ENCODE peak calls at places on chromosomes 7 and 10, in ten cellular contexts. V is thoracic aorta, C is SK-N-SH, S is dorsolateral prefrontal cortex, K is neural progenitor cell, Q is PC-9, G is endothelial cell of umbilical vein, X is heart right ventricle, R is nephron progenitor cell, P is transverse colon. N is an unnamed sample.

GRCh38 chr10:34049887-34050286 is 715.4 kb upstream of the NRP1 start:
- DNase-seq in R (no peak), X (no peak), Q (no peak), S (no peak), V (no peak), K (no peak), C (no peak), P (no peak), G (no peak), N (peak)

GRCh38 chr10:61301560-61301959 is 151.6 kb downstream of the TMEM26 start:
- DNase-seq in R (no peak), S (no peak), C (peak), X (no peak), Q (no peak), V (no peak), P (no peak), K (no peak), G (no peak), N (no peak)

GRCh38 chr10:101560293-101561067 is 27.6 kb downstream of the POLL start:
- DNase-seq in R (no peak), K (no peak), G (no peak), P (no peak), V (no peak), X (no peak), C (no peak), Q (no peak), S (no peak), N (no peak)

GRCh38 chr10:35598379-35598778 is 6.8 kb upstream of the GJD4 start:
- DNase-seq in G (peak), P (no peak), C (peak), S (no peak), R (no peak), V (no peak), X (no peak), K (no peak), Q (no peak), N (no peak)

GRCh38 chr10:34176351-34176750 is 638.7 kb downstream of the PARD3 start:
- DNase-seq in G (no peak), K (no peak), C (no peak), X (no peak), P (no peak), V (no peak), S (no peak), Q (no peak), R (no peak), N (no peak)

GRCh38 chr7:151634643-151635042 is 114.9 kb upstream of the RHEB start:
- DNase-seq in X (no peak), K (no peak), G (no peak), P (no peak), Q (no peak), S (no peak), V (no peak), C (no peak), R (no peak), N (no peak)

GRCh38 chr7:45443263-45443662 is 130.9 kb upstream of the ADCY1 start:
- DNase-seq in V (no peak), K (no peak), S (no peak), C (no peak), G (no peak), X (no peak), P (no peak), R (no peak), Q (no peak), N (no peak)

GRCh38 chr10:89670926-89671325 is 25.9 kb upstream of the PANK1 start:
- DNase-seq in R (no peak), Q (no peak), X (no peak), S (no peak), P (no peak), K (no peak), G (no peak), V (no peak), C (no peak), N (no peak)

GRCh38 chr10:20616056-20616671 is 280.9 kb downstream of the NEBL start:
- DNase-seq in C (no peak), V (no peak), G (no peak), K (no peak), X (no peak), P (no peak), R (no peak), S (no peak), Q (no peak), N (no peak)

GRCh38 chr7:151697515-151697895 is 177.8 kb upstream of the RHEB start:
- DNase-seq in P (no peak), X (no peak), G (no peak), Q (no peak), V (no peak), S (no peak), K (no peak), C (no peak), R (no peak), N (no peak)

GRCh38 chr10:115951242-115951641 is 321.8 kb downstream of the GFRA1 start:
- DNase-seq in V (no peak), S (no peak), C (no peak), K (no peak), X (no peak), G (peak), Q (no peak), R (no peak), P (no peak), N (no peak)

GRCh38 chr10:93757136-93757535 is 600 bp upstream of the LGI1 start:
- DNase-seq in P (no peak), S (no peak), R (peak), G (no peak), X (no peak), Q (no peak), V (no peak), C (no peak), K (peak), N (no peak)

GRCh38 chr7:98982686-98983085 is 104.4 kb downstream of the TRRAP start:
- DNase-seq in P (no peak), V (no peak), S (no peak), K (no peak), C (no peak), R (no peak), X (no peak), Q (no peak), G (no peak), N (no peak)

GRCh38 chr10:104393387-104393786 is 39.8 kb downstream of the CFAP58 start:
- DNase-seq in X (no peak), G (no peak), V (no peak), R (no peak), S (no peak), C (no peak), K (no peak), Q (no peak), P (no peak), N (no peak)

GRCh38 chr10:51422311-51423120 is 276.9 kb downstream of the CSTF2T start:
- DNase-seq in S (peak), P (peak), V (no peak), Q (no peak), X (peak), K (peak), C (peak), G (peak), R (peak), N (no peak)

GRCh38 chr10:14781763-14782162 is 7.1 kb upstream of the FAM107B start:
- DNase-seq in R (no peak), G (peak), S (no peak), X (no peak), K (peak), V (no peak), Q (no peak), P (no peak), C (no peak), N (no peak)

GRCh38 chr7:149785983-149786382 is 12.6 kb upstream of the ZNF467 start:
- DNase-seq in C (no peak), P (no peak), Q (no peak), K (no peak), R (no peak), V (no peak), S (no peak), G (no peak), X (peak), N (no peak)

GRCh38 chr10:34866848-34867247 is 51.8 kb upstream of the PARD3 start:
- DNase-seq in K (peak), Q (no peak), G (no peak), S (no peak), R (no peak), C (no peak), X (no peak), V (no peak), P (peak), N (no peak)

GRCh38 chr7:140239653-140239935 is 62.8 kb upstream of the KDM7A start:
- DNase-seq in V (no peak), Q (no peak), X (no peak), S (no peak), G (no peak), P (peak), K (no peak), C (no peak), R (no peak), N (no peak)
- TF ChIP-seq CTCF in V (no peak), Q (no peak), X (no peak), S (no peak), G (no peak), P (peak), K (no peak), C (no peak), R (no peak), N (no peak)

DNA sequence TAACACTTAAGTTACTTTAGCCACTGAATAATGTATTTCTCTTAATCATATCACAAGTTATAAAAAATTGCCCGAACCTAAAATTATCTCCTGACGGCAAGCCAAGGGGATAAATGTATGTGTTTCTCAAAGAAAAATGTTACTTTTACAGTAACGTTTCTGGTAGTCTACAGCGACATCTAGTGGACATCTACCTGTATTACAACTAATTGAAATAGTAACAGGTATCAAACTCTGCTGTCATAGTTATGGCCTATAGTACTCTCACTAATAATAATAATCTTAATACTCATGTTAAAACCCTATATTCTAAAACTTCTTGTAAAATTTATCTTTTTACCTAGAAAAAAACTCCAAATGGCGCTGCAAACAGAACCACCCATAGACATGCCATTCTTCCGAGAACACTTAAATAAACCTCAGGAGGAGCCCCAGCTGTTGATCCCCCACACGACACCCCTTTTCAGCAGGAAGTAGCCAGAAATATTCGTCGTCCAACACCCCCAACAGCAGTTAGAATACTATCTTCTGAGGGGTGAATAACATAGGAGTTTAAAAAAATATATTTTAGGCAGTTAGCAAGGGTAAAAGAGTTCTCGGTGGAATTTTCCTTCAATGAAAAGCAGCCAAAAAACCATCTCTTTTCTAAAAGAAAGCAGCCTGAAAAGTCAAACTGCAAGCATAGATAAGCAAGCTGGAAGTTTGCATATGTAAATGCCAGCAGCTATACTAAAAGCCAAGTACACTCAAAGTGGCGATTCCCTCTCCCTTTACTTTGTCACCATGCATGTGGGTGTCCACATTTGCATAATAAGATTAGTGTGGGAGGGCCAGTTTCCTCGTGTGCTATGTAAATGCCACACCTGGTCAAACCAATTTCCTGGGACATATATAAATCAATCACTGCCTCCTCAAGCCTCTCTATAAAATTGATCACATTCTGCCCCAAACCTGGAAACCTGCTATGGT is 40.5 kb upstream of the ZNF107 start:
- DNase-seq in P (no peak), X (no peak), Q (no peak), K (no peak), V (no peak), S (no peak), C (peak), G (no peak), R (no peak), N (no peak)
- TF ChIP-seq CTCF in P (peak), X (peak), Q (peak), K (peak), V (peak), S (peak), C (peak), G (no peak), R (no peak), N (peak)

GRCh38 chr10:78296794-78297193 is 263.1 kb downstream of the RPS24 start:
- DNase-seq in C (no peak), R (no peak), S (no peak), P (no peak), V (no peak), K (no peak), G (no peak), X (no peak), Q (no peak), N (no peak)
- TF ChIP-seq CTCF in C (no peak), R (no peak), S (no peak), P (no peak), V (no peak), K (no peak), G (no peak), X (no peak), Q (no peak), N (no peak)

GRCh38 chr7:112381311-112382091 is 68.8 kb upstream of the IFRD1 start:
- DNase-seq in G (no peak), V (no peak), Q (no peak), C (no peak), K (no peak), X (no peak), S (no peak), P (no peak), R (no peak), N (no peak)

GRCh38 chr7:112386619-112387018 is 63.6 kb upstream of the IFRD1 start:
- DNase-seq in R (no peak), S (no peak), C (no peak), K (no peak), Q (no peak), G (no peak), V (no peak), X (no peak), P (no peak), N (no peak)

DNA sequence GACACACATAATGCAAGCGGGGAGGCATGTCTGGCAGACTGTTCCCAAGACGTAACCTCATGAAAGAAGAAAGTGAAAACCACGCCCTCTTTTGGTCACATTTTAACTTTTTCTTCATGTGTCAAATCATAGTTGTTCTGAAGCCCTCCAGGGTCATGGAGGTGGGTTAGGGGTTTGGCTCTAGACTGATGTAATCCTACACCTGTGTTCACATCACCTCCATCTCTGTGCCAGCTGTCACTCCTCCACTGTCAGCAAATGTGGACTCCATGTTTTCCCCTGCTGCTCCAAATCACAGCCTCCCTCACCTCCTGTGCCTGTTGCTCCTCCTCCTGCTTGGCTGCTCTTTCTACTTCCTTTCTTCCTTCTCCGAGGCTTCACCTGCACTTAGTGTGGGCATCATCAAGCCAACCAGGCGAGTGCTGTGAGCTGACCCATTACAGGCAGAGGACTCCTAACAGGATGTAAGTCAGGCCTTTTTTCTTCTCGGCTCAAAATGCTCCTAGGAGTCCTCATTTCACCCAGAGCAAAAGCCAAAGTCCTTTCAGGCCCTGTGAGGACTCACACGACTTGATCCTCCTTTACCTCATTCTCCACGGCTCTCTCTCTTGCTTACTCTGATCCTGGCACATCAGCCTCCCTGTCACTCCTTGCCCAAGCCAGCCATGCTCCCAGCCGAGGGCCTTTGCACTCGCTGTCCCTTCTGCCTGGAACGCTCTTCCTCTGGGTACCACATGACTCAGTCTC is 66.4 kb upstream of the IFRD1 start:
- DNase-seq in K (peak), X (no peak), C (no peak), Q (no peak), R (no peak), S (no peak), G (peak), P (no peak), V (no peak), N (no peak)
- TF ChIP-seq CTCF in K (peak), X (no peak), C (peak), Q (no peak), R (no peak), S (no peak), G (no peak), P (no peak), V (no peak), N (no peak)

GRCh38 chr7:122887848-122888247 is 1.6 kb upstream of the CADPS2 start:
- DNase-seq in K (no peak), V (no peak), G (no peak), R (no peak), S (no peak), P (no peak), C (no peak), Q (no peak), X (no peak), N (no peak)

GRCh38 chr7:122885583-122886356 is 490 bp downstream of the CADPS2 start:
- DNase-seq in S (peak), Q (peak), P (peak), X (peak), G (peak), C (peak), V (no peak), K (peak), R (peak), N (no peak)

GRCh38 chr7:122886357-122887081 is at the start of gene CADPS2:
- DNase-seq in G (peak), P (peak), V (peak), R (peak), C (peak), K (peak), S (peak), Q (peak), X (peak), N (no peak)

GRCh38 chr7:122889116-122889515 is 2.9 kb upstream of the CADPS2 start:
- DNase-seq in P (no peak), S (no peak), X (no peak), V (no peak), R (no peak), C (no peak), K (no peak), G (no peak), Q (no peak), N (no peak)

DNA sequence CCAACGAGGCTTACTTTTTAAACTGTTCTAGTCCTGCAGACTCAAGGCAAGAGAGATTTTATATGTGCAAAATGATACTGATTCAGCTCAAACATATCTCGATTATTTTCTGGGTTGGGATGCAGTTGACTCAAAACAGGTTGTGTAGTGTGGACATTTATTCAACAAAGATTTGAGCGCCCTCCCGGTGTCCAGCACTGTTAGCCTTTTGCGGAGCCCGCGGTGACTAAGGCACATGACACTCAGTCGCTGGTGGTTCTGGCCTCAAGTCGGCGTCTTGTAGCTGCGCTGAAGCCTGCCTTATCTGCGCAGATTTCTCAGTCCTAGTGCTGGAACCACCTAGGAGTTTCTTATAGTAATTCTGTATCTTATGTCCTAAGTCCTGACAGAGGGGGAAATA is 938 bp upstream of the CADPS2 start:
- DNase-seq in Q (peak), G (peak), S (peak), X (peak), P (peak), K (peak), V (peak), C (peak), R (peak), N (no peak)
- TF ChIP-seq CTCF in Q (no peak), G (peak), S (peak), X (no peak), P (peak), K (peak), V (peak), C (peak), R (no peak), N (no peak)

GRCh38 chr10:8305871-8306652 is 251.6 kb downstream of the GATA3 start:
- DNase-seq in S (no peak), V (no peak), R (no peak), Q (no peak), X (no peak), K (no peak), C (no peak), G (no peak), P (no peak), N (no peak)
- TF ChIP-seq CTCF in S (no peak), V (no peak), R (no peak), Q (no peak), X (no peak), K (no peak), C (no peak), G (no peak), P (no peak), N (no peak)

GRCh38 chr10:79334573-79334972 is 12.7 kb upstream of the PPIF start:
- DNase-seq in S (no peak), C (no peak), K (no peak), Q (no peak), G (no peak), X (no peak), P (no peak), V (no peak), R (no peak), N (no peak)

GRCh38 chr10:79335094-79335469 is 12.2 kb upstream of the PPIF start:
- DNase-seq in K (no peak), P (no peak), Q (no peak), G (no peak), S (peak), V (no peak), X (no peak), C (no peak), R (no peak), N (no peak)

GRCh38 chr10:79336276-79336675 is 11.0 kb upstream of the PPIF start:
- DNase-seq in Q (no peak), P (no peak), C (no peak), G (no peak), V (no peak), S (no peak), R (no peak), X (no peak), K (no peak), N (no peak)

GRCh38 chr10:79336739-79337138 is 10.5 kb upstream of the PPIF start:
- DNase-seq in S (no peak), X (no peak), Q (no peak), R (no peak), G (no peak), V (no peak), C (no peak), P (no peak), K (no peak), N (no peak)

GRCh38 chr10:79335470-79336235 is 11.6 kb upstream of the PPIF start:
- DNase-seq in X (no peak), S (peak), K (no peak), G (no peak), Q (no peak), C (no peak), R (no peak), P (no peak), V (no peak), N (no peak)
- TF ChIP-seq CTCF in X (no peak), S (no peak), K (no peak), G (no peak), Q (no peak), C (no peak), R (no peak), P (no peak), V (no peak), N (no peak)